ENCODE peak calls at places on chromosomes 3 and 15, in eight cellular contexts. K is transverse colon; F is activated CD4-positive, alpha-beta T cell treated with anti-CD3 and anti-CD28 coated beads, Interleukin-2, amount 50 U/mL, for 1 hour; Y is AG09309; O is fibroblast of mammary gland; V is left ventricle myocardium superior; A is GM20000; I is pons. U is an unnamed sample.

GRCh38 chr3:104582092-104582491 is 784.6 kb upstream of the ALCAM start:
- DNase-seq in K (no peak), F (no peak), Y (no peak), O (no peak), V (no peak), A (no peak), I (no peak), U (no peak)

GRCh38 chr3:15050405-15051092 is 14.6 kb downstream of the MRPS25 start:
- DNase-seq in K (peak), F (no peak), Y (no peak), O (no peak), V (no peak), A (peak), I (no peak), U (no peak)

GRCh38 chr3:64229903-64230302 is 4.6 kb upstream of the PRICKLE2 start:
- DNase-seq in K (no peak), F (no peak), Y (no peak), O (peak), V (no peak), A (no peak), I (no peak), U (no peak)

GRCh38 chr3:141735176-141735575 is 2.9 kb upstream of the RNF7 start:
- DNase-seq in K (no peak), F (no peak), Y (no peak), O (no peak), V (no peak), A (no peak), I (no peak), U (no peak)

GRCh38 chr3:99319961-99320360 is 318.4 kb upstream of the COL8A1 start:
- DNase-seq in K (no peak), F (no peak), Y (peak), O (peak), V (no peak), A (no peak), I (no peak), U (no peak)

GRCh38 chr3:101938262-101938847 is 89.0 kb downstream of the NFKBIZ start:
- DNase-seq in K (no peak), F (no peak), Y (no peak), O (no peak), V (no peak), A (peak), I (peak), U (no peak)

GRCh38 chr3:195165790-195166189 is 105.2 kb downstream of the XXYLT1 start:
- DNase-seq in K (no peak), F (no peak), Y (no peak), O (no peak), V (no peak), A (no peak), I (no peak), U (no peak)

GRCh38 chr3:60827666-60828065 is 423.6 kb downstream of the FHIT start:
- DNase-seq in K (no peak), F (no peak), Y (no peak), O (no peak), V (no peak), A (no peak), I (no peak), U (no peak)

GRCh38 chr3:99579965-99580364 is 58.4 kb upstream of the COL8A1 start:
- DNase-seq in K (no peak), F (no peak), Y (no peak), O (peak), V (no peak), A (peak), I (no peak), U (no peak)

GRCh38 chr15:48858401-48858800 is 19.5 kb upstream of the EID1 start:
- DNase-seq in K (no peak), F (no peak), Y (peak), O (peak), V (no peak), A (no peak), I (no peak), U (no peak)

GRCh38 chr3:178120367-178120766 is 415.9 kb upstream of the KCNMB2 start:
- DNase-seq in K (no peak), F (no peak), Y (no peak), O (no peak), V (no peak), A (no peak), I (no peak), U (no peak)

GRCh38 chr3:37243811-37244748 is 69.7 kb upstream of the LRRFIP2 start:
- DNase-seq in K (peak), F (peak), Y (peak), O (peak), V (peak), A (peak), I (peak), U (peak)

GRCh38 chr3:66722675-66723074 is 221.9 kb upstream of the LRIG1 start:
- DNase-seq in K (peak), F (no peak), Y (peak), O (peak), V (peak), A (no peak), I (no peak), U (no peak)

GRCh38 chr15:62665449-62665848 is 377.1 kb upstream of the TPM1 start:
- DNase-seq in K (no peak), F (no peak), Y (peak), O (peak), V (no peak), A (no peak), I (no peak), U (no peak)

GRCh38 chr15:39869251-39869650 is 50.8 kb downstream of the GPR176 start:
- DNase-seq in K (no peak), F (no peak), Y (no peak), O (no peak), V (no peak), A (no peak), I (peak), U (no peak)

GRCh38 chr15:74432271-74432967 is 1.3 kb downstream of the SEMA7A start:
- DNase-seq in K (no peak), F (no peak), Y (no peak), O (no peak), V (no peak), A (no peak), I (no peak), U (no peak)

GRCh38 chr3:188335656-188336055 is 181.7 kb downstream of the LPP start:
- DNase-seq in K (no peak), F (no peak), Y (no peak), O (no peak), V (no peak), A (no peak), I (no peak), U (no peak)

GRCh38 chr3:151439652-151440125 is 21.2 kb downstream of the IGSF10 start:
- DNase-seq in K (no peak), F (no peak), Y (peak), O (peak), V (no peak), A (peak), I (peak), U (no peak)

GRCh38 chr3:65181397-65181871 is 493.6 kb upstream of the ADAMTS9 start:
- DNase-seq in K (peak), F (no peak), Y (no peak), O (peak), V (no peak), A (no peak), I (no peak), U (no peak)

GRCh38 chr15:45714501-45715488 is 80.0 kb downstream of the SQOR start:
- DNase-seq in K (peak), F (peak), Y (peak), O (peak), V (peak), A (peak), I (peak), U (peak)

GRCh38 chr3:197896421-197896820 is 53.6 kb upstream of the RPL35A start:
- DNase-seq in K (no peak), F (no peak), Y (no peak), O (no peak), V (no peak), A (no peak), I (no peak), U (no peak)

GRCh38 chr3:10169000-10169496 is 4.3 kb downstream of the IRAK2 start:
- DNase-seq in K (no peak), F (no peak), Y (no peak), O (no peak), V (no peak), A (no peak), I (no peak), U (no peak)

GRCh38 chr15:43505723-43506122 is 11.7 kb upstream of the MAP1A start:
- DNase-seq in K (no peak), F (no peak), Y (no peak), O (no peak), V (no peak), A (no peak), I (no peak), U (no peak)

GRCh38 chr15:52010633-52011595 is 8.1 kb upstream of the MAPK6 start:
- DNase-seq in K (no peak), F (no peak), Y (peak), O (peak), V (no peak), A (peak), I (no peak), U (no peak)

GRCh38 chr15:32908921-32909320 is 191.1 kb downstream of the GREM1 start:
- DNase-seq in K (no peak), F (no peak), Y (no peak), O (peak), V (no peak), A (no peak), I (peak), U (no peak)